ENCODE peak calls at places on chromosome 17, in four cellular contexts. One of them, this sample, is unnamed.

GRCh38 chr17:32341857-32342602 is at the start of gene C17orf75:
- DNase-seq in HCT116: peak
- DNase-seq in K562: peak
- DNase-seq in HepG2: peak
- DNase-seq in this sample: peak

GRCh38 chr17:68326681-68327080 is 35.4 kb downstream of the ARSG start:
- DNase-seq in HCT116: no peak
- DNase-seq in K562: no peak
- DNase-seq in HepG2: no peak
- DNase-seq in this sample: no peak

GRCh38 chr17:63998050-63998720 is at the start of gene PRR29:
- DNase-seq in HCT116: no peak
- DNase-seq in K562: peak
- DNase-seq in HepG2: peak
- DNase-seq in this sample: no peak

GRCh38 chr17:62807812-62808575 is at the start of gene MARCHF10:
- DNase-seq in HCT116: no peak
- DNase-seq in K562: peak
- DNase-seq in HepG2: no peak
- DNase-seq in this sample: no peak

GRCh38 chr17:5587431-5588032 is 3.2 kb upstream of the NLRP1 start:
- DNase-seq in HCT116: peak
- DNase-seq in K562: peak
- DNase-seq in HepG2: peak
- DNase-seq in this sample: no peak

GRCh38 chr17:10069301-10069700 is 129.1 kb downstream of the GAS7 start:
- DNase-seq in HCT116: no peak
- DNase-seq in K562: no peak
- DNase-seq in HepG2: no peak
- DNase-seq in this sample: no peak

GRCh38 chr17:68775338-68775737 is 174.2 kb upstream of the FAM20A start:
- DNase-seq in HCT116: no peak
- DNase-seq in K562: no peak
- DNase-seq in HepG2: no peak
- DNase-seq in this sample: no peak

GRCh38 chr17:46815474-46816353 is 2.8 kb downstream of the WNT3 start:
- DNase-seq in HCT116: no peak
- DNase-seq in K562: no peak
- DNase-seq in HepG2: no peak
- DNase-seq in this sample: no peak

GRCh38 chr17:74199306-74200092 is 4.0 kb upstream of the RPL38 start:
- DNase-seq in HCT116: no peak
- DNase-seq in K562: peak
- DNase-seq in HepG2: peak
- DNase-seq in this sample: no peak

GRCh38 chr17:30332057-30332542 is 1.8 kb downstream of the TMIGD1 start:
- DNase-seq in HCT116: no peak
- DNase-seq in K562: no peak
- DNase-seq in HepG2: peak
- DNase-seq in this sample: no peak

GRCh38 chr17:58677204-58677880 is 14.5 kb downstream of the TEX14 start:
- DNase-seq in HCT116: no peak
- DNase-seq in K562: no peak
- DNase-seq in HepG2: no peak
- DNase-seq in this sample: no peak

GRCh38 chr17:58684003-58684402 is 7.8 kb downstream of the TEX14 start:
- DNase-seq in HCT116: no peak
- DNase-seq in K562: no peak
- DNase-seq in HepG2: no peak
- DNase-seq in this sample: no peak

GRCh38 chr17:58679263-58680037 is 12.4 kb downstream of the TEX14 start:
- DNase-seq in HCT116: peak
- DNase-seq in K562: peak
- DNase-seq in HepG2: peak
- DNase-seq in this sample: peak

DNA sequence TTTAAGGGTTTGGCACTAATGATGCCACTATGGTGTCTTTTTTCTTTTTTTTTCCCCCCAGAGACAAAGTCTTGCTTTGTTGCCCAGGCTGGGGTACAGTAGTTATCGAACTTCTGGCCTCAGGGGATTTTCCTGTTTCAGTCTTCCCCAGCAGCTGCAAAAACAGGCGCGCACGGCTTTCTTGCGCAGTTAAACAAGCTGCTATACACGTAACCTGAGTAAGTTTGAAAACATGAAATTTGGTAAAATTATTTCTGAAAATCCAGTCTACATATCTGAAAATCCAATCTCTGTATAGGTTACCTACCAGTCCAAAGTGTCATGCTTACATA is 11.8 kb downstream of the TEX14 start:
- DNase-seq in HCT116: no peak
- DNase-seq in K562: no peak
- DNase-seq in HepG2: no peak
- DNase-seq in this sample: no peak
- TF ChIP-seq TCF7L2 in HCT116: no peak
- TF ChIP-seq TCF7L2 in K562: no peak
- TF ChIP-seq TCF7L2 in HepG2: no peak
- TF ChIP-seq TCF7L2 in this sample: no peak

GRCh38 chr17:82439829-82440365 is 10.7 kb downstream of the CYBC1 start:
- DNase-seq in HCT116: no peak
- DNase-seq in K562: no peak
- DNase-seq in HepG2: no peak
- DNase-seq in this sample: no peak

GRCh38 chr17:82441686-82442487 is 8.7 kb downstream of the CYBC1 start:
- DNase-seq in HCT116: no peak
- DNase-seq in K562: no peak
- DNase-seq in HepG2: no peak
- DNase-seq in this sample: no peak

GRCh38 chr17:82439194-82439828 is 11.2 kb downstream of the CYBC1 start:
- DNase-seq in HCT116: no peak
- DNase-seq in K562: no peak
- DNase-seq in HepG2: no peak
- DNase-seq in this sample: no peak

GRCh38 chr17:82440991-82441627 is 9.4 kb downstream of the CYBC1 start:
- DNase-seq in HCT116: no peak
- DNase-seq in K562: no peak
- DNase-seq in HepG2: no peak
- DNase-seq in this sample: no peak

DNA sequence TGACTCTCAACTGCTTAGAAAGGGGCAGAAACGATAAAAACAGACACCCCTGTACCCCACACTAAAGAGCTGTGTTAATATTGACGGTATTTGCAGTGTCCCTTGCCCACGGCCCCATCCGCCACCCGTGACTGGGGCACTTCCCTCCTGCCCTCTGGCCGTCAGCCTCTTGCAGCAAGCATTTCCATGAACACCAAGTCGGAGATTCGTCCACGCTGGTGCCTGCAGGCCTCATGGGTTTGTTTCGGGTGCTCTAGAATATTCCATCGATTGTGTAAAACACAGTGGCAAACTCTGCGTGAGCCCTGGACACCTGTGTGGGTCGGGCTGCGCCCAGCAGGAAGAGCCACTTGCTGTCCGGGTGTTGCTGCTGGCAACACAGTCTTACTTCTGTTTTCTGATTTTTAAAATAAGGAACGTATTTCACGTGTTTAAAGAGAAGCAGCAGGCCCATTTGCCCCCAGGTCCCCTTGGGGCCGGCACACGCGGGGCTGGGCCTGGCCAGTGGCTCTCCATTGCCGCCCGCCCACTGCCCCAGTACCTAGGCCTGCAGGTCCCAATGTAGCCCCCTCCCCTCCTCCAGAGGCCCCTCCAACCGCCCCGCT is 10.1 kb downstream of the CYBC1 start:
- DNase-seq in HCT116: no peak
- DNase-seq in K562: no peak
- DNase-seq in HepG2: no peak
- DNase-seq in this sample: no peak
- TF ChIP-seq TCF7L2 in HCT116: no peak
- TF ChIP-seq TCF7L2 in K562: no peak
- TF ChIP-seq TCF7L2 in HepG2: no peak
- TF ChIP-seq TCF7L2 in this sample: no peak

GRCh38 chr17:42163113-42163512 is 8.3 kb upstream of the RAB5C start:
- DNase-seq in HCT116: peak
- DNase-seq in K562: peak
- DNase-seq in HepG2: peak
- DNase-seq in this sample: no peak
- TF ChIP-seq TCF7L2 in HCT116: no peak
- TF ChIP-seq TCF7L2 in K562: no peak
- TF ChIP-seq TCF7L2 in HepG2: no peak
- TF ChIP-seq TCF7L2 in this sample: no peak

GRCh38 chr17:57499648-57500049 is 243.3 kb downstream of the MSI2 start:
- DNase-seq in HCT116: no peak
- DNase-seq in K562: peak
- DNase-seq in HepG2: peak
- DNase-seq in this sample: no peak
- TF ChIP-seq TCF7L2 in HCT116: no peak
- TF ChIP-seq TCF7L2 in K562: no peak
- TF ChIP-seq TCF7L2 in HepG2: no peak
- TF ChIP-seq TCF7L2 in this sample: no peak

GRCh38 chr17:60749050-60749449 is 71.4 kb downstream of the BCAS3 start:
- DNase-seq in HCT116: no peak
- DNase-seq in K562: no peak
- DNase-seq in HepG2: no peak
- DNase-seq in this sample: no peak

GRCh38 chr17:60745544-60745943 is 67.9 kb downstream of the BCAS3 start:
- DNase-seq in HCT116: no peak
- DNase-seq in K562: no peak
- DNase-seq in HepG2: no peak
- DNase-seq in this sample: no peak

GRCh38 chr17:60748232-60748631 is 70.6 kb downstream of the BCAS3 start:
- DNase-seq in HCT116: no peak
- DNase-seq in K562: no peak
- DNase-seq in HepG2: no peak
- DNase-seq in this sample: no peak

GRCh38 chr17:60749708-60750107 is 72.1 kb downstream of the BCAS3 start:
- DNase-seq in HCT116: no peak
- DNase-seq in K562: no peak
- DNase-seq in HepG2: no peak
- DNase-seq in this sample: no peak

GRCh38 chr17:60747069-60747808 is 69.6 kb downstream of the BCAS3 start:
- DNase-seq in HCT116: no peak
- DNase-seq in K562: no peak
- DNase-seq in HepG2: no peak
- DNase-seq in this sample: no peak
- TF ChIP-seq TCF7L2 in HCT116: no peak
- TF ChIP-seq TCF7L2 in K562: no peak
- TF ChIP-seq TCF7L2 in HepG2: no peak
- TF ChIP-seq TCF7L2 in this sample: no peak

GRCh38 chr17:67260051-67260987 is 15.3 kb upstream of the HELZ start:
- DNase-seq in HCT116: no peak
- DNase-seq in K562: no peak
- DNase-seq in HepG2: peak
- DNase-seq in this sample: no peak
- TF ChIP-seq TCF7L2 in HCT116: no peak
- TF ChIP-seq TCF7L2 in K562: no peak
- TF ChIP-seq TCF7L2 in HepG2: no peak
- TF ChIP-seq TCF7L2 in this sample: no peak

DNA sequence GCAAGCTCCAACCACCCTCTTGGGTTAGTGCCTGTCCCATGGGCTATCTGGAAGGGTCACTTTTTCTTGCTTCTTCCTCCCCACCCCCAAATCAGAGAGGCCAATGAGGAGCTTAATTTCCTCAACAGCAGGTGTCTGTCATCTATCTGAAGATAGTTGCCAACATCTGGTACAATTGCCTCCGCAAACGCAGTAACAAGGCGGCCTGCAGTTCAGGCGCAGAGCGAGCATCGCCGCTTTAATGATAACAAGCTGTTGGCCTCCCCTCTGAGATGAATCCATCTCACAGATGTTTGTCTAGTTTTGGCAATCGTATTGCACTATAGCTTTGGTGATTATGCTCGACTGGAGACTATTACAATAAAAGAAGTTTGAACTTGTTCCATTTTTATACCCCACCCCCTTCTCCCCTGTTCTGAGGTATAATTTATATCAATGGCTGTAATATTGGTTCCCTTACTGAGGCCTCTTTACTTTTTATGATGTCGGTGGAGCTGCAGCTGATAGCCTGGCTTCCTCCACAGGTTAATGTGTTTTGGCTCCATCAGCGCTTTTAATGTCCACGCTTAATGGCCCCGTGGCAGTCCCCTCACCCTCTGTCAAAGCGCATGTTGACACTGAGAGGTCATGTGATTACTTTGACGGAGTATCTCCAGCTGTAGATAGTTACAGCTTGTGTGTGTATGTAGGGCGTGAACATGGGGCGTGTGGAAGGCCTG is 164.5 kb downstream of the MSI2 start:
- DNase-seq in HCT116: no peak
- DNase-seq in K562: peak
- DNase-seq in HepG2: no peak
- DNase-seq in this sample: no peak
- TF ChIP-seq TCF7L2 in HCT116: no peak
- TF ChIP-seq TCF7L2 in K562: no peak
- TF ChIP-seq TCF7L2 in HepG2: no peak
- TF ChIP-seq TCF7L2 in this sample: no peak

GRCh38 chr17:18143044-18143936 is 34.7 kb downstream of the MYO15A start:
- DNase-seq in HCT116: no peak
- DNase-seq in K562: peak
- DNase-seq in HepG2: peak
- DNase-seq in this sample: no peak

GRCh38 chr17:18144261-18144660 is 35.7 kb downstream of the MYO15A start:
- DNase-seq in HCT116: no peak
- DNase-seq in K562: no peak
- DNase-seq in HepG2: no peak
- DNase-seq in this sample: no peak

GRCh38 chr17:18141210-18141803 is 32.8 kb downstream of the MYO15A start:
- DNase-seq in HCT116: no peak
- DNase-seq in K562: peak
- DNase-seq in HepG2: peak
- DNase-seq in this sample: peak

GRCh38 chr17:18140648-18141047 is 32.1 kb downstream of the MYO15A start:
- DNase-seq in HCT116: no peak
- DNase-seq in K562: no peak
- DNase-seq in HepG2: no peak
- DNase-seq in this sample: no peak

DNA sequence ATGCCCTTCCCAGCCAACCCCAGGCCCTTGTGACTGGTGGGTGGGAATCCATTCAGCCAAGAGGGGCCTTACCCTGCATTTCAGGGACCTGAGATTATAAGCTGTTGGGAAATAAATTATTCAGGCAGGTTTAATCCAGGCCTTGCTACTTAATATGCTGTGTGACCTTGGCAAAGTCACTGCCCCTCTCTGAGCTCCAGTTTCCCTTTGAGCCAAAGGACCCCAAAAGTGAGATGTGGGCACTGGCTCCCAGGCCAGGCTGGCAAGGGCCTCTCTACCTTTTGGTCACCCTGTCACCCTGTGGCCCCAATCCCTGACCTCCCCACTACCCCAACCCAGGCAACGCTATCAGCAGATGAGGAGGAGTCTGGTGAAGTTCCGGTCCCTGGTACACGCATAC is 33.9 kb downstream of the MYO15A start:
- DNase-seq in HCT116: no peak
- DNase-seq in K562: no peak
- DNase-seq in HepG2: no peak
- DNase-seq in this sample: no peak
- TF ChIP-seq TCF7L2 in HCT116: no peak
- TF ChIP-seq TCF7L2 in K562: no peak
- TF ChIP-seq TCF7L2 in HepG2: no peak
- TF ChIP-seq TCF7L2 in this sample: no peak